ENCODE peak calls at places on chromosomes 11 and 22, in six cellular contexts. E, M, R, Q, H and A are unnamed samples.

GRCh38 chr22:37647317-37647716 is 7.8 kb downstream of the SH3BP1 start:
- DNase-seq in E (no peak), R (no peak), Q (no peak), M (no peak), H (no peak), A (no peak)

GRCh38 chr22:37219534-37219933 is 7.3 kb upstream of the SSTR3 start:
- DNase-seq in H (no peak), R (no peak), Q (no peak), M (no peak), E (no peak), A (no peak)

GRCh38 chr11:95293116-95293515 is 62.1 kb upstream of the SESN3 start:
- DNase-seq in Q (no peak), R (no peak), H (no peak), M (no peak), E (no peak), A (no peak)

GRCh38 chr11:70371241-70371640 is 27.1 kb upstream of the CTTN start:
- DNase-seq in H (peak), R (no peak), M (no peak), Q (no peak), E (no peak), A (no peak)

GRCh38 chr22:30423296-30423958 is 2.1 kb upstream of the MTFP1 start:
- DNase-seq in M (no peak), Q (no peak), E (no peak), H (no peak), R (peak), A (peak)

GRCh38 chr11:1766719-1767398 is 3.1 kb upstream of the CTSD start:
- DNase-seq in Q (no peak), M (no peak), H (no peak), R (no peak), E (peak), A (no peak)

GRCh38 chr11:42043312-42043711 is 583.9 kb upstream of the LRRC4C start:
- DNase-seq in M (peak), Q (peak), E (no peak), R (no peak), H (no peak), A (no peak)

GRCh38 chr11:78698612-78699011 is 123.9 kb upstream of the NARS2 start:
- DNase-seq in M (peak), Q (peak), H (peak), R (no peak), E (no peak), A (no peak)

GRCh38 chr22:44848296-44848741 is 95.9 kb downstream of the ARHGAP8 start:
- DNase-seq in R (no peak), Q (no peak), H (peak), E (no peak), M (no peak), A (no peak)

GRCh38 chr11:113363996-113364641 is 23.5 kb upstream of the ANKK1 start:
- DNase-seq in E (no peak), R (no peak), H (no peak), Q (no peak), M (no peak), A (no peak)

GRCh38 chr22:46619240-46619829 is 851 bp upstream of the GRAMD4 start:
- DNase-seq in E (no peak), Q (no peak), R (no peak), H (no peak), M (no peak), A (peak)

GRCh38 chr11:44285756-44286155 is 24.2 kb downstream of the ALX4 start:
- DNase-seq in E (no peak), M (no peak), Q (peak), H (peak), R (no peak), A (no peak)

GRCh38 chr22:24977370-24978230 is 25.1 kb downstream of the KIAA1671 start:
- DNase-seq in M (no peak), E (no peak), Q (no peak), H (no peak), R (no peak), A (no peak)

GRCh38 chr22:43862074-43862881 is at the start of gene SULT4A1:
- DNase-seq in R (no peak), H (peak), Q (no peak), M (no peak), E (no peak), A (no peak)

GRCh38 chr22:36284171-36284571 is 31.2 kb downstream of the APOL1 start:
- DNase-seq in H (no peak), Q (no peak), R (no peak), M (no peak), E (no peak), A (no peak)

GRCh38 chr22:45499746-45500145 is 2.9 kb upstream of the FBLN1 start:
- DNase-seq in M (no peak), Q (peak), E (no peak), H (no peak), R (no peak), A (no peak)

GRCh38 chr11:74204692-74205091 is 33.6 kb downstream of the PPME1 start:
- DNase-seq in H (no peak), M (no peak), E (no peak), R (no peak), Q (peak), A (no peak)

GRCh38 chr11:132631956-132632355 is 900.3 kb downstream of the OPCML start:
- DNase-seq in Q (peak), M (no peak), E (no peak), H (peak), R (no peak), A (no peak)

GRCh38 chr11:127843483-127844396 is 743.6 kb downstream of the ETS1 start:
- DNase-seq in H (peak), Q (peak), M (peak), E (peak), R (peak), A (peak)

GRCh38 chr11:56543157-56543556 is at the start of gene OR5M11:
- DNase-seq in E (no peak), Q (no peak), M (no peak), H (no peak), R (no peak), A (no peak)

GRCh38 chr11:7974668-7975067 is 9.4 kb upstream of the NLRP10 start:
- DNase-seq in E (no peak), M (no peak), R (no peak), Q (peak), H (no peak), A (no peak)

GRCh38 chr11:86459682-86460460 is 85.2 kb downstream of the CCDC81 start:
- DNase-seq in M (peak), Q (peak), R (peak), H (peak), E (peak), A (no peak)

GRCh38 chr11:121563003-121563402 is 110.2 kb upstream of the SORL1-AS1 start:
- DNase-seq in M (no peak), E (no peak), R (no peak), H (no peak), Q (no peak), A (no peak)

GRCh38 chr11:10878408-10879214 is 20.8 kb upstream of the ZBED5 start:
- DNase-seq in Q (peak), R (no peak), H (peak), M (peak), E (no peak), A (peak)

GRCh38 chr22:46848227-46848626 is 85.8 kb downstream of the TBC1D22A start:
- DNase-seq in E (no peak), R (no peak), Q (peak), H (peak), M (no peak), A (no peak)

GRCh38 chr11:102309621-102310541 is 7.4 kb upstream of the BIRC3 start:
- DNase-seq in R (no peak), Q (no peak), H (no peak), M (no peak), E (no peak), A (no peak)

GRCh38 chr22:48889209-48889830 is 938.4 kb downstream of the BRD1 start:
- DNase-seq in E (no peak), R (no peak), H (no peak), M (no peak), Q (no peak), A (no peak)

GRCh38 chr11:128704517-128704916 is 10.6 kb downstream of the FLI1 start:
- DNase-seq in H (no peak), E (no peak), M (no peak), R (no peak), Q (no peak), A (peak)

GRCh38 chr11:10294289-10294953 is 402 bp upstream of the SBF2 start:
- DNase-seq in M (no peak), R (peak), H (peak), Q (peak), E (peak), A (no peak)